ENCODE peak calls at places on chromosomes 2 and 18, in six cellular contexts. One of them, this sample, is unnamed.

GRCh38 chr2:205984381-205984780 is 101.6 kb downstream of the INO80D start:
- DNase-seq in stimulated activated CD4-positive, alpha-beta T cell treated with anti-CD3 and anti-CD28 coated beads, Interleukin-12 subunit alpha, Interleukin-12 subunit beta, amount 100 ng/mL, for 4 hours: no peak
- DNase-seq in NCI-H1417: no peak
- DNase-seq in cardiac fibroblast: no peak
- DNase-seq in head of caudate nucleus: no peak
- DNase-seq in mammary epithelial cell: no peak
- DNase-seq in this sample: no peak

GRCh38 chr2:138115664-138116063 is 151.4 kb downstream of the HNMT start:
- DNase-seq in head of caudate nucleus: no peak
- DNase-seq in stimulated activated CD4-positive, alpha-beta T cell treated with anti-CD3 and anti-CD28 coated beads, Interleukin-12 subunit alpha, Interleukin-12 subunit beta, amount 100 ng/mL, for 4 hours: no peak
- DNase-seq in mammary epithelial cell: peak
- DNase-seq in cardiac fibroblast: peak
- DNase-seq in NCI-H1417: no peak
- DNase-seq in this sample: no peak

GRCh38 chr2:69545477-69545932 is 98.0 kb downstream of the AAK1 start:
- DNase-seq in cardiac fibroblast: no peak
- DNase-seq in mammary epithelial cell: no peak
- DNase-seq in stimulated activated CD4-positive, alpha-beta T cell treated with anti-CD3 and anti-CD28 coated beads, Interleukin-12 subunit alpha, Interleukin-12 subunit beta, amount 100 ng/mL, for 4 hours: no peak
- DNase-seq in NCI-H1417: no peak
- DNase-seq in head of caudate nucleus: no peak
- DNase-seq in this sample: no peak

GRCh38 chr2:191696001-191696400 is 18.1 kb downstream of the NABP1 start:
- DNase-seq in head of caudate nucleus: peak
- DNase-seq in mammary epithelial cell: peak
- DNase-seq in cardiac fibroblast: peak
- DNase-seq in stimulated activated CD4-positive, alpha-beta T cell treated with anti-CD3 and anti-CD28 coated beads, Interleukin-12 subunit alpha, Interleukin-12 subunit beta, amount 100 ng/mL, for 4 hours: no peak
- DNase-seq in NCI-H1417: peak
- DNase-seq in this sample: peak

GRCh38 chr2:178859760-178860159 is 52.5 kb upstream of the TTN start:
- DNase-seq in NCI-H1417: no peak
- DNase-seq in mammary epithelial cell: no peak
- DNase-seq in stimulated activated CD4-positive, alpha-beta T cell treated with anti-CD3 and anti-CD28 coated beads, Interleukin-12 subunit alpha, Interleukin-12 subunit beta, amount 100 ng/mL, for 4 hours: no peak
- DNase-seq in cardiac fibroblast: no peak
- DNase-seq in head of caudate nucleus: no peak
- DNase-seq in this sample: peak

GRCh38 chr2:84701880-84702279 is 179.0 kb downstream of the TRABD2A start:
- DNase-seq in mammary epithelial cell: peak
- DNase-seq in NCI-H1417: no peak
- DNase-seq in cardiac fibroblast: peak
- DNase-seq in head of caudate nucleus: no peak
- DNase-seq in stimulated activated CD4-positive, alpha-beta T cell treated with anti-CD3 and anti-CD28 coated beads, Interleukin-12 subunit alpha, Interleukin-12 subunit beta, amount 100 ng/mL, for 4 hours: no peak
- DNase-seq in this sample: no peak

GRCh38 chr18:61637319-61637718 is 255.5 kb downstream of the RNF152 start:
- DNase-seq in stimulated activated CD4-positive, alpha-beta T cell treated with anti-CD3 and anti-CD28 coated beads, Interleukin-12 subunit alpha, Interleukin-12 subunit beta, amount 100 ng/mL, for 4 hours: no peak
- DNase-seq in head of caudate nucleus: no peak
- DNase-seq in mammary epithelial cell: no peak
- DNase-seq in NCI-H1417: no peak
- DNase-seq in cardiac fibroblast: no peak
- DNase-seq in this sample: no peak

GRCh38 chr2:234847364-234847635 is 104.5 kb upstream of the SH3BP4 start:
- DNase-seq in NCI-H1417: no peak
- DNase-seq in stimulated activated CD4-positive, alpha-beta T cell treated with anti-CD3 and anti-CD28 coated beads, Interleukin-12 subunit alpha, Interleukin-12 subunit beta, amount 100 ng/mL, for 4 hours: no peak
- DNase-seq in head of caudate nucleus: no peak
- DNase-seq in cardiac fibroblast: no peak
- DNase-seq in mammary epithelial cell: no peak
- DNase-seq in this sample: no peak

GRCh38 chr2:103809390-103809789 is 1044.5 kb upstream of the POU3F3 start:
- DNase-seq in mammary epithelial cell: no peak
- DNase-seq in NCI-H1417: no peak
- DNase-seq in head of caudate nucleus: no peak
- DNase-seq in stimulated activated CD4-positive, alpha-beta T cell treated with anti-CD3 and anti-CD28 coated beads, Interleukin-12 subunit alpha, Interleukin-12 subunit beta, amount 100 ng/mL, for 4 hours: no peak
- DNase-seq in cardiac fibroblast: no peak
- DNase-seq in this sample: no peak

GRCh38 chr2:120352701-120353590 is 7.0 kb downstream of the INHBB start:
- DNase-seq in head of caudate nucleus: no peak
- DNase-seq in mammary epithelial cell: no peak
- DNase-seq in cardiac fibroblast: no peak
- DNase-seq in stimulated activated CD4-positive, alpha-beta T cell treated with anti-CD3 and anti-CD28 coated beads, Interleukin-12 subunit alpha, Interleukin-12 subunit beta, amount 100 ng/mL, for 4 hours: no peak
- DNase-seq in NCI-H1417: no peak
- DNase-seq in this sample: no peak

GRCh38 chr2:74860521-74860920 is 26.6 kb downstream of the HK2 start:
- DNase-seq in stimulated activated CD4-positive, alpha-beta T cell treated with anti-CD3 and anti-CD28 coated beads, Interleukin-12 subunit alpha, Interleukin-12 subunit beta, amount 100 ng/mL, for 4 hours: no peak
- DNase-seq in NCI-H1417: no peak
- DNase-seq in mammary epithelial cell: no peak
- DNase-seq in cardiac fibroblast: no peak
- DNase-seq in head of caudate nucleus: no peak
- DNase-seq in this sample: no peak

GRCh38 chr2:240355001-240355891 is 80.2 kb upstream of the GPC1 start:
- DNase-seq in mammary epithelial cell: peak
- DNase-seq in stimulated activated CD4-positive, alpha-beta T cell treated with anti-CD3 and anti-CD28 coated beads, Interleukin-12 subunit alpha, Interleukin-12 subunit beta, amount 100 ng/mL, for 4 hours: no peak
- DNase-seq in head of caudate nucleus: no peak
- DNase-seq in NCI-H1417: no peak
- DNase-seq in cardiac fibroblast: peak
- DNase-seq in this sample: no peak

This sample was measured in putamen.